ENCODE peak calls at places on chromosomes 4 and X, in eight cellular contexts. S is SK-N-SH, X is lower lobe of right lung, O is fibroblast of pulmonary artery, D is ascending aorta, M is choroid plexus epithelial cell, R is A673, P is PC-3. Y is an unnamed sample.
A peak's percentile ranks its signal among the peaks of the same experiment; 100 is the strongest.

GRCh38 chr4:82493721-82494425 is 63.5 kb downstream of the ENOPH1 start:
- DNase-seq in P (no peak), D (no peak), X (no peak), S (no peak), R (no peak), M (no peak), O (no peak), Y (no peak)

GRCh38 chr4:70651864-70652506 is 14.3 kb downstream of the JCHAIN start:
- DNase-seq in X (no peak), M (peak; percentile 58), D (no peak), O (peak; percentile 64), R (peak; percentile 31), S (peak; percentile 24), P (peak; percentile 77), Y (peak; percentile 55)

GRCh38 chr4:75118739-75119138 is 185.8 kb downstream of the PARM1 start:
- DNase-seq in X (no peak), P (no peak), S (no peak), R (no peak), D (no peak), O (no peak), M (no peak), Y (no peak)

GRCh38 chr4:137997496-137997895 is 244.7 kb downstream of the SLC7A11 start:
- DNase-seq in D (no peak), O (no peak), R (no peak), M (no peak), S (no peak), P (no peak), X (no peak), Y (no peak)

GRCh38 chrX:112642349-112642748 is 37.4 kb downstream of the LHFPL1 start:
- DNase-seq in R (peak; percentile 57), X (no peak), P (peak; percentile 51), O (peak; percentile 74), M (peak; percentile 70), S (peak; percentile 39), D (no peak), Y (peak; percentile 62)

GRCh38 chrX:140504371-140505324 is at the start of gene SOX3:
- DNase-seq in O (no peak), S (peak; percentile 23), D (no peak), R (no peak), P (no peak), X (no peak), M (no peak), Y (peak; percentile 0)

GRCh38 chrX:132068405-132068804 is 45.3 kb downstream of the STK26 start:
- DNase-seq in D (no peak), X (no peak), S (no peak), P (peak; percentile 57), O (no peak), R (no peak), M (no peak), Y (peak; percentile 4)

GRCh38 chrX:40495659-40496058 is 85.1 kb upstream of the ATP6AP2 start:
- DNase-seq in D (no peak), S (no peak), P (no peak), O (no peak), M (no peak), X (no peak), R (no peak), Y (no peak)

GRCh38 chr4:163482197-163482596 is 8.6 kb upstream of the TKTL2 start:
- DNase-seq in M (no peak), P (no peak), O (no peak), D (no peak), X (no peak), S (no peak), R (no peak), Y (no peak)

GRCh38 chr4:133146574-133147198 is 2.4 kb upstream of the PCDH10 start:
- DNase-seq in M (peak; percentile 76), D (peak; percentile 76), O (peak; percentile 75), P (peak; percentile 59), X (no peak), R (peak; percentile 79), S (peak; percentile 52), Y (peak; percentile 66)

GRCh38 chr4:150874386-150875226 is 140.5 kb downstream of the LRBA start:
- DNase-seq in M (no peak), P (no peak), O (peak; percentile 40), X (no peak), S (peak; percentile 1), D (no peak), R (no peak), Y (no peak)

GRCh38 chrX:17923546-17923945 is 62.4 kb upstream of the RAI2 start:
- DNase-seq in X (no peak), S (peak; percentile 23), D (no peak), O (no peak), R (peak; percentile 18), M (no peak), P (peak; percentile 11), Y (no peak)

GRCh38 chrX:40465735-40466551 is 114.8 kb upstream of the ATP6AP2 start:
- DNase-seq in R (peak; percentile 74), P (no peak), X (no peak), D (no peak), M (no peak), S (no peak), O (no peak), Y (peak; percentile 29)

GRCh38 chrX:147710301-147710700 is 201.4 kb upstream of the FMR1 start:
- DNase-seq in O (no peak), X (no peak), D (no peak), P (no peak), M (no peak), R (no peak), S (no peak), Y (no peak)

GRCh38 chr4:121034010-121034409 is 38.3 kb downstream of the NDNF start:
- DNase-seq in D (no peak), X (no peak), O (peak; percentile 59), M (peak; percentile 73), P (no peak), S (no peak), R (peak; percentile 85), Y (peak; percentile 37)

GRCh38 chr4:113141901-113142346 is 92.5 kb downstream of the ANK2 start:
- DNase-seq in O (peak; percentile 64), X (no peak), D (no peak), R (no peak), S (no peak), P (peak; percentile 87), M (peak; percentile 73), Y (peak; percentile 71)

GRCh38 chr4:93147524-93148212 is 680.9 kb upstream of the ATOH1 start:
- DNase-seq in S (no peak), P (no peak), R (peak; percentile 69), M (no peak), D (no peak), O (no peak), X (no peak), Y (no peak)

GRCh38 chr4:48498895-48499294 is 8.8 kb downstream of the ZAR1 start:
- DNase-seq in D (no peak), R (no peak), X (no peak), O (no peak), P (no peak), S (no peak), M (no peak), Y (no peak)

GRCh38 chr4:101271516-101271915 is 75.8 kb downstream of the PPP3CA start:
- DNase-seq in X (no peak), R (peak; percentile 60), P (peak; percentile 51), O (no peak), M (peak; percentile 24), D (no peak), S (no peak), Y (peak; percentile 25)

GRCh38 chr4:2438822-2439718 is 20.3 kb downstream of the CFAP99 start:
- DNase-seq in P (no peak), R (no peak), M (no peak), X (no peak), O (no peak), S (no peak), D (no peak), Y (no peak)

GRCh38 chr4:114474401-114474800 is 124.2 kb upstream of the UGT8 start:
- DNase-seq in D (no peak), M (no peak), O (no peak), R (no peak), X (no peak), P (no peak), S (no peak), Y (no peak)

GRCh38 chr4:107825072-107825789 is 499 bp downstream of the SGMS2 start:
- DNase-seq in P (peak; percentile 52), M (peak; percentile 66), D (peak; percentile 78), S (peak; percentile 9), R (peak; percentile 55), O (peak; percentile 58), X (peak; percentile 83), Y (peak; percentile 71)

GRCh38 chr4:182089326-182089725 is 153.9 kb upstream of the TENM3 start:
- DNase-seq in O (no peak), P (peak; percentile 13), R (peak; percentile 35), M (peak; percentile 33), X (no peak), D (no peak), S (no peak), Y (peak; percentile 19)
- TF ChIP-seq CTCF in O (peak; percentile 9), P (peak; percentile 59), R (peak; percentile 69), M (peak; percentile 49), X (no peak), D (no peak), S (peak; percentile 42), Y (no peak)

GRCh38 chrX:56728752-56729151 is 291 bp upstream of the NBDY start:
- DNase-seq in O (peak; percentile 26), D (no peak), X (no peak), S (no peak), R (peak; percentile 41), P (peak; percentile 23), M (peak; percentile 34), Y (peak; percentile 14)
- H3K4me3 ChIP-seq in O (peak overlapping the region; percentile 75), D (peak overlapping the region; percentile 66), X (peak overlapping the region; percentile 66), S (peak overlapping the region; percentile 72), R (peak overlapping the region; percentile 56), P (peak overlapping the region; percentile 87), M (peak overlapping the region; percentile 74), Y (peak overlapping the region; percentile 64)

GRCh38 chr4:10203851-10204250 is 87.3 kb upstream of the WDR1 start:
- DNase-seq in M (no peak), X (no peak), D (no peak), O (no peak), R (no peak), S (no peak), P (no peak), Y (no peak)
- TF ChIP-seq CTCF in M (no peak), X (no peak), D (no peak), O (no peak), R (no peak), S (no peak), P (no peak), Y (no peak)

GRCh38 chr4:88415982-88416381 is 37.3 kb downstream of the HERC6 start:
- DNase-seq in D (no peak), P (peak; percentile 23), R (no peak), M (no peak), X (no peak), O (no peak), S (no peak), Y (no peak)
- H3K4me3 ChIP-seq in D (no peak overlapping the region), P (no peak overlapping the region), R (no peak overlapping the region), M (no peak overlapping the region), X (no peak overlapping the region), O (no peak overlapping the region), S (no peak overlapping the region), Y (no peak overlapping the region)

Y was measured in cardiac fibroblast.